ENCODE peak calls at places on chromosomes 2 and 18, in eight cellular contexts. R, L, A, E, H, G, K and V are unnamed samples.

GRCh38 chr2:50606860-50607259 is 425.1 kb downstream of the NRXN1 start:
- DNase-seq in R (no peak), L (no peak), A (no peak), E (peak; percentile 47), H (no peak), G (no peak), K (no peak), V (no peak)

GRCh38 chr2:227374158-227374557 is 4.9 kb downstream of the TM4SF20 start:
- DNase-seq in R (no peak), L (no peak), A (no peak), E (peak; percentile 99), H (no peak), G (no peak), K (no peak), V (no peak)

GRCh38 chr2:128808462-128809255 is 490.0 kb upstream of the HS6ST1 start:
- DNase-seq in R (no peak), L (no peak), A (no peak), E (no peak), H (no peak), G (no peak), K (no peak), V (no peak)

GRCh38 chr2:145980318-145980717 is 1460.4 kb upstream of the ZEB2 start:
- DNase-seq in R (no peak), L (no peak), A (no peak), E (no peak), H (no peak), G (no peak), K (no peak), V (no peak)

GRCh38 chr18:61942072-61942471 is 49.3 kb upstream of the RNF152 start:
- DNase-seq in R (no peak), L (no peak), A (no peak), E (no peak), H (no peak), G (no peak), K (no peak), V (no peak)

GRCh38 chr2:68512352-68512751 is 45.0 kb downstream of the APLF start:
- DNase-seq in R (no peak), L (no peak), A (no peak), E (no peak), H (no peak), G (no peak), K (no peak), V (no peak)

GRCh38 chr2:118841450-118841827 is 6.0 kb downstream of the EN1 start:
- DNase-seq in R (no peak), L (no peak), A (no peak), E (no peak), H (no peak), G (no peak), K (no peak), V (no peak)

GRCh38 chr18:23238651-23239349 is 103.5 kb downstream of the CABLES1 start:
- DNase-seq in R (no peak), L (no peak), A (no peak), E (peak; percentile 73), H (no peak), G (no peak), K (no peak), V (no peak)

GRCh38 chr2:223026357-223027110 is 25.5 kb upstream of the KCNE4 start:
- DNase-seq in R (no peak), L (no peak), A (no peak), E (no peak), H (no peak), G (peak; percentile 93), K (no peak), V (no peak)